ENCODE peak calls at places on chromosomes 2 and 18, in five cellular contexts. R is neuronal stem cell, X is H1, O is mesendoderm, U is IMR-90. B is an unnamed sample.

GRCh38 chr18:75170022-75170789 is 38.7 kb downstream of the PTGR3 start:
- DNase-seq in R (no peak), X (no peak), O (peak; percentile 11), U (no peak), B (no peak)

GRCh38 chr2:181457741-181458425 is 697 bp downstream of the ITGA4 start:
- DNase-seq in U (peak; percentile 35), R (peak; percentile 27), X (no peak), O (peak; percentile 20), B (peak; percentile 67)

GRCh38 chr2:9191044-9191481 is 15.5 kb upstream of the ASAP2 start:
- DNase-seq in X (no peak), O (peak; percentile 80), R (no peak), U (peak; percentile 95), B (peak; percentile 94)

GRCh38 chr2:223549215-223549614 is 52.9 kb downstream of the SCG2 start:
- DNase-seq in R (no peak), U (peak; percentile 95), X (no peak), O (peak; percentile 24), B (peak; percentile 82)

GRCh38 chr18:14768241-14768640 is 20.3 kb downstream of the ANKRD30B start:
- DNase-seq in U (no peak), R (no peak), O (no peak), X (no peak), B (no peak)

GRCh38 chr18:67007999-67008398 is 404.1 kb upstream of the CDH19 start:
- DNase-seq in X (no peak), O (no peak), U (no peak), R (no peak), B (no peak)

GRCh38 chr18:67135981-67136380 is 380.5 kb downstream of the DSEL start:
- DNase-seq in R (no peak), X (no peak), U (no peak), O (no peak), B (peak; percentile 4)

GRCh38 chr18:8984131-8984670 is 118.3 kb upstream of the NDUFV2 start:
- DNase-seq in X (no peak), O (no peak), U (no peak), R (no peak), B (no peak)

GRCh38 chr2:66059332-66059731 is 375.6 kb upstream of the MEIS1 start:
- DNase-seq in U (no peak), O (no peak), R (no peak), X (no peak), B (no peak)

GRCh38 chr2:35415282-35415681 is 940.3 kb upstream of the CRIM1 start:
- DNase-seq in U (no peak), X (no peak), R (no peak), O (no peak), B (no peak)

GRCh38 chr2:240225660-240226475 is 85.4 kb upstream of the OTOS start:
- DNase-seq in R (no peak), O (no peak), X (no peak), U (no peak), B (no peak)

GRCh38 chr2:66559672-66560071 is 124.7 kb downstream of the MEIS1 start:
- DNase-seq in O (no peak), U (no peak), X (no peak), R (no peak), B (no peak)

GRCh38 chr2:101738649-101739048 is 41.1 kb downstream of the MAP4K4 start:
- DNase-seq in X (no peak), R (no peak), O (no peak), U (no peak), B (no peak)

GRCh38 chr2:196171946-196172345 is 568 bp upstream of the STK17B start:
- DNase-seq in U (no peak), O (no peak), R (no peak), X (no peak), B (peak; percentile 33)

GRCh38 chr18:62778976-62779869 is 63.9 kb downstream of the PHLPP1 start:
- DNase-seq in O (peak; percentile 77), U (no peak), R (no peak), X (no peak), B (no peak)

GRCh38 chr2:212032032-212032431 is 506.6 kb downstream of the ERBB4 start:
- DNase-seq in X (no peak), O (no peak), R (no peak), U (peak; percentile 78), B (peak; percentile 91)

GRCh38 chr2:110097506-110098220 is 18.0 kb downstream of the MALL start:
- DNase-seq in R (no peak), O (no peak), U (no peak), X (no peak), B (no peak)

GRCh38 chr2:30135541-30135940 is 11.3 kb upstream of the YPEL5 start:
- DNase-seq in X (no peak), R (no peak), O (no peak), U (no peak), B (no peak)

GRCh38 chr2:15763822-15764682 is 172.4 kb downstream of the DDX1 start:
- DNase-seq in O (no peak), U (no peak), R (no peak), X (no peak), B (no peak)

GRCh38 chr18:1455605-1456004 is 550.9 kb downstream of the ADCYAP1 start:
- DNase-seq in X (no peak), U (no peak), R (no peak), O (no peak), B (no peak)

GRCh38 chr18:62201870-62202269 is 14.8 kb downstream of the RELCH start:
- DNase-seq in X (no peak), U (no peak), O (no peak), R (no peak), B (no peak)

GRCh38 chr18:57497372-57498294 is 62.5 kb downstream of the ONECUT2 start:
- DNase-seq in R (no peak), U (peak; percentile 24), X (no peak), O (no peak), B (peak; percentile 0)

GRCh38 chr2:240836781-240837467 is 16.9 kb upstream of the KIF1A start:
- DNase-seq in O (no peak), R (no peak), U (peak; percentile 66), X (no peak), B (no peak)

GRCh38 chr18:59518705-59519104 is 159.6 kb upstream of the LMAN1 start:
- DNase-seq in U (no peak), X (no peak), O (no peak), R (no peak), B (no peak)

GRCh38 chr2:127208313-127208712 is 11.8 kb downstream of the CYP27C1 start:
- DNase-seq in X (no peak), O (peak; percentile 71), R (no peak), U (peak; percentile 19), B (peak; percentile 30)

GRCh38 chr2:14944562-14945346 is 312.2 kb downstream of the LRATD1 start:
- DNase-seq in X (peak; percentile 39), O (peak; percentile 83), U (peak; percentile 34), R (no peak), B (no peak)

GRCh38 chr2:23590227-23590869 is 205.4 kb downstream of the KLHL29 start:
- DNase-seq in X (no peak), U (no peak), O (no peak), R (no peak), B (no peak)

GRCh38 chr2:98148968-98149697 is 62.2 kb downstream of the VWA3B start:
- DNase-seq in U (peak; percentile 62), O (peak; percentile 61), X (no peak), R (no peak), B (peak; percentile 28)

GRCh38 chr18:36627616-36628015 is 201.2 kb downstream of the TPGS2 start:
- DNase-seq in R (no peak), X (no peak), U (no peak), O (no peak), B (no peak)

GRCh38 chr2:13201924-13202323 is 485.2 kb downstream of the TRIB2 start:
- DNase-seq in R (no peak), X (no peak), O (peak; percentile 12), U (no peak), B (no peak)

GRCh38 chr18:79680100-79680879 is 687 bp downstream of the CTDP1 start:
- DNase-seq in U (peak; percentile 52), X (no peak), O (peak; percentile 55), R (peak; percentile 12), B (peak; percentile 71)

GRCh38 chr2:172099472-172100079 is 3.1 kb downstream of the DLX2 start:
- DNase-seq in O (no peak), R (no peak), U (no peak), X (no peak), B (no peak)
- H2BK5ac ChIP-seq in O (no peak overlapping the region), R (no peak overlapping the region), U (no peak overlapping the region), X (no peak overlapping the region), B (no peak overlapping the region)

GRCh38 chr2:230717595-230717994 is 5.0 kb downstream of the CAB39 start:
- DNase-seq in O (peak; percentile 85), R (peak; percentile 12), U (no peak), X (no peak), B (peak; percentile 34)
- H3K23ac ChIP-seq in O (no peak overlapping the region), R (no peak overlapping the region), U (peak overlapping the region; percentile 85), X (no peak overlapping the region), B (no peak overlapping the region)

GRCh38 chr2:31710121-31710520 is 129.4 kb upstream of the SRD5A2 start:
- DNase-seq in O (no peak), R (no peak), X (no peak), U (no peak), B (no peak)

GRCh38 chr2:31707992-31708391 is 127.3 kb upstream of the SRD5A2 start:
- DNase-seq in X (no peak), O (no peak), R (no peak), U (no peak), B (no peak)

GRCh38 chr2:31711737-31712136 is 131.0 kb upstream of the SRD5A2 start:
- DNase-seq in X (no peak), O (no peak), U (no peak), R (no peak), B (no peak)
- H2BK5ac ChIP-seq in X (no peak overlapping the region), O (no peak overlapping the region), U (no peak overlapping the region), R (no peak overlapping the region), B (no peak overlapping the region)

DNA sequence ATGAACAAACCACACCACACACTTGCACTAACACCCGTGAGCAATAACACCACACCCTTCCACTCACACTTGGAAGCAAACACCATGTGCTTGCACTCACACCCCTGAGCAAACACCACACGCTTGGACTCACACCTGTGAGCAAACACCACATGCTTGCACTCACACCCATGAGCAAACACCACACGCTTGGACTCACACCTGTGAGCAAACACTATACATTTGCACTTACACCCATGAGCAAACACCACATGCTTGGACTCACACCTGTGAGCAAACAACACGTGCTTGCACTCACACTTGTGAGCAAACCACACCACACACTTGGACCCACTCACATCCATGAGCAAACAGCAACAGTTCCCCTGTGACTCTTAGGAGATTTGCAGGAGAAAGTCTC is 24.4 kb downstream of the SNTG2 start:
- DNase-seq in U (no peak), O (no peak), R (no peak), X (no peak), B (no peak)
- H3K23ac ChIP-seq in U (no peak overlapping the region), O (no peak overlapping the region), R (no peak overlapping the region), X (no peak overlapping the region), B (no peak overlapping the region)

DNA sequence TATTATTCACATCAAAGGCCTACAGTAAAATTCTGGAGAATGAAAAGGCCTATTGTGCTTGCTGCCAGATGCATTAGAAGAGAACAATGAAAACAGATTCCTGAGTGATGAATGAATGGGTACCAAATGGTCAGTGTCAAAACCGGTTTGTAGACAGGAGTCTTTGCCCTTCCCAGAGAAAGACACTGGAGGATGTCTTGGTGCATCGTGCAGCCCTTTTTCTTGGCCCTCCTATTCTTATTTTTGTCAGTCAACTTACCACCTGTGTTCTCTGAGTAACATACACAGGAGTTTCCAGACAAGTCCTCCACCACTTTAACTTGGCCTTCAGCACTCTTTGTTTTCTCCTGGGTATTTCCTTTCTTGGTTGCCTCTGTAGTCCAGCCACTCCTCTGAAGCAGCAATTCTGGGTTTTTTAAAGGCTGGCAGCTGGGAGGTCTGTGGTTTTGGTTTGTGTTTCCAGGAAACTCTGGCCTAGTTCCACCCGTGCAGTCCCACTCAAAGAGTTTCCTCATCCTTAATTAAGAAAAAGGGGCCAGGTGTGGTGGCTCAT is 29.4 kb downstream of the PSTPIP2 start:
- DNase-seq in R (no peak), U (peak; percentile 52), X (no peak), O (peak; percentile 36), B (peak; percentile 43)
- H2BK5ac ChIP-seq in R (no peak overlapping the region), U (no peak overlapping the region), X (no peak overlapping the region), O (no peak overlapping the region), B (peak overlapping the region; percentile 3)